ENCODE peak calls at places on chromosomes 11 and 22, in five cellular contexts. Q, H, E, G and J are unnamed samples.
A peak's percentile ranks its signal among the peaks of the same experiment; 100 is the strongest.

GRCh38 chr11:36048496-36049247 is 104.8 kb downstream of the LDLRAD3 start:
- DNase-seq in Q (no peak), H (no peak), E (no peak), G (no peak), J (no peak)

GRCh38 chr22:36184433-36185035 is 17.1 kb downstream of the APOL4 start:
- DNase-seq in Q (no peak), H (no peak), E (no peak), G (no peak), J (no peak)

GRCh38 chr11:19110290-19110689 is 6.7 kb upstream of the ZDHHC13 start:
- DNase-seq in Q (peak; percentile 64), H (no peak), E (peak; percentile 2), G (no peak), J (no peak)

GRCh38 chr11:32643526-32643925 is 59.9 kb downstream of the EIF3M start:
- DNase-seq in Q (no peak), H (no peak), E (no peak), G (no peak), J (no peak)

GRCh38 chr22:32839776-32840571 is 38.5 kb downstream of the TIMP3 start:
- DNase-seq in Q (no peak), H (peak; percentile 10), E (no peak), G (peak; percentile 33), J (no peak)

GRCh38 chr22:30695351-30695762 is 683 bp downstream of the OSBP2 start:
- DNase-seq in Q (no peak), H (no peak), E (no peak), G (no peak), J (no peak)

GRCh38 chr22:50674127-50674493 is 1.5 kb downstream of the SHANK3 start:
- DNase-seq in Q (no peak), H (no peak), E (no peak), G (peak; percentile 85), J (no peak)

GRCh38 chr11:1826552-1827094 is 8.2 kb upstream of the SYT8 start:
- DNase-seq in Q (no peak), H (no peak), E (no peak), G (peak; percentile 71), J (peak; percentile 65)

GRCh38 chr11:75588067-75588481 is 26.0 kb downstream of the SERPINH1 start:
- DNase-seq in Q (no peak), H (no peak), E (no peak), G (no peak), J (no peak)

GRCh38 chr11:106131998-106132397 is 54.5 kb downstream of the AASDHPPT start:
- DNase-seq in Q (no peak), H (no peak), E (no peak), G (no peak), J (no peak)